ENCODE peak calls at places on chromosomes 2 and 18, in six cellular contexts. One of them, this sample, is unnamed.

GRCh38 chr18:56210466-56210865 is 427.9 kb downstream of the TXNL1 start:
- DNase-seq in activated effector memory CD4-positive, alpha-beta T cell treated with anti-CD3 and anti-CD28 coated beads, Interleukin-2, amount 50 U/mL, for 16 hours: no peak
- DNase-seq in activated naive CD4-positive, alpha-beta T cell: no peak
- DNase-seq in lung microvascular endothelial cell: no peak
- DNase-seq in omental fat pad: no peak
- DNase-seq in PC-9: no peak
- DNase-seq in this sample: no peak

GRCh38 chr2:150468350-150468960 is 19.0 kb downstream of the RND3 start:
- DNase-seq in activated naive CD4-positive, alpha-beta T cell: no peak
- DNase-seq in activated effector memory CD4-positive, alpha-beta T cell treated with anti-CD3 and anti-CD28 coated beads, Interleukin-2, amount 50 U/mL, for 16 hours: no peak
- DNase-seq in PC-9: no peak
- DNase-seq in lung microvascular endothelial cell: no peak
- DNase-seq in omental fat pad: no peak
- DNase-seq in this sample: no peak

GRCh38 chr2:26086155-26086634 is 52.3 kb downstream of the RAB10 start:
- DNase-seq in omental fat pad: no peak
- DNase-seq in PC-9: no peak
- DNase-seq in activated naive CD4-positive, alpha-beta T cell: no peak
- DNase-seq in lung microvascular endothelial cell: peak; percentile 83
- DNase-seq in activated effector memory CD4-positive, alpha-beta T cell treated with anti-CD3 and anti-CD28 coated beads, Interleukin-2, amount 50 U/mL, for 16 hours: peak; percentile 66
- DNase-seq in this sample: peak; percentile 36

GRCh38 chr2:214652473-214652872 is 157.0 kb downstream of the BARD1 start:
- DNase-seq in activated naive CD4-positive, alpha-beta T cell: no peak
- DNase-seq in lung microvascular endothelial cell: no peak
- DNase-seq in activated effector memory CD4-positive, alpha-beta T cell treated with anti-CD3 and anti-CD28 coated beads, Interleukin-2, amount 50 U/mL, for 16 hours: no peak
- DNase-seq in PC-9: no peak
- DNase-seq in omental fat pad: no peak
- DNase-seq in this sample: no peak

GRCh38 chr2:112880081-112880531 is 30.9 kb upstream of the IL37 start:
- DNase-seq in omental fat pad: no peak
- DNase-seq in activated naive CD4-positive, alpha-beta T cell: no peak
- DNase-seq in PC-9: no peak
- DNase-seq in lung microvascular endothelial cell: peak; percentile 61
- DNase-seq in activated effector memory CD4-positive, alpha-beta T cell treated with anti-CD3 and anti-CD28 coated beads, Interleukin-2, amount 50 U/mL, for 16 hours: no peak
- DNase-seq in this sample: no peak

GRCh38 chr18:3793545-3793944 is 343.6 kb downstream of the TGIF1 start:
- DNase-seq in activated naive CD4-positive, alpha-beta T cell: no peak
- DNase-seq in omental fat pad: no peak
- DNase-seq in lung microvascular endothelial cell: peak; percentile 39
- DNase-seq in activated effector memory CD4-positive, alpha-beta T cell treated with anti-CD3 and anti-CD28 coated beads, Interleukin-2, amount 50 U/mL, for 16 hours: no peak
- DNase-seq in PC-9: no peak
- DNase-seq in this sample: no peak

GRCh38 chr2:64711260-64711659 is 57.5 kb upstream of the SERTAD2 start:
- DNase-seq in activated effector memory CD4-positive, alpha-beta T cell treated with anti-CD3 and anti-CD28 coated beads, Interleukin-2, amount 50 U/mL, for 16 hours: no peak
- DNase-seq in PC-9: no peak
- DNase-seq in activated naive CD4-positive, alpha-beta T cell: no peak
- DNase-seq in lung microvascular endothelial cell: peak; percentile 85
- DNase-seq in omental fat pad: no peak
- DNase-seq in this sample: no peak

GRCh38 chr2:1609706-1610485 is 134.4 kb downstream of the PXDN start:
- DNase-seq in PC-9: no peak
- DNase-seq in activated naive CD4-positive, alpha-beta T cell: no peak
- DNase-seq in omental fat pad: no peak
- DNase-seq in activated effector memory CD4-positive, alpha-beta T cell treated with anti-CD3 and anti-CD28 coated beads, Interleukin-2, amount 50 U/mL, for 16 hours: peak; percentile 37
- DNase-seq in lung microvascular endothelial cell: no peak
- DNase-seq in this sample: no peak